ENCODE peak calls at places on chromosomes 5 and 9, in four cellular contexts. One of them, this sample, is unnamed. For H3K4me1, the result is how much of the 10 kb centered on the place peaks cover.

GRCh38 chr5:113378081-113378480 is 56.7 kb downstream of the TSSK1B start:
- DNase-seq in small intestine: peak
- DNase-seq in IMR-90: no peak
- DNase-seq in heart left ventricle: no peak
- DNase-seq in this sample: no peak

GRCh38 chr5:59560553-59560952 is 333.0 kb downstream of the PDE4D start:
- DNase-seq in heart left ventricle: no peak
- DNase-seq in small intestine: no peak
- DNase-seq in IMR-90: no peak
- DNase-seq in this sample: no peak

GRCh38 chr9:32378993-32379729 is 5.3 kb upstream of the ACO1 start:
- DNase-seq in small intestine: peak
- DNase-seq in heart left ventricle: peak
- DNase-seq in IMR-90: peak
- DNase-seq in this sample: no peak

GRCh38 chr5:926416-927171 is 33.9 kb downstream of the TRIP13 start:
- DNase-seq in small intestine: peak
- DNase-seq in heart left ventricle: no peak
- DNase-seq in IMR-90: no peak
- DNase-seq in this sample: no peak

GRCh38 chr5:76691470-76692273 is 24.3 kb upstream of the F2R start:
- DNase-seq in heart left ventricle: peak
- DNase-seq in IMR-90: peak
- DNase-seq in small intestine: no peak
- DNase-seq in this sample: no peak

GRCh38 chr5:149166128-149166527 is 24.8 kb downstream of the ABLIM3 start:
- DNase-seq in small intestine: no peak
- DNase-seq in IMR-90: peak
- DNase-seq in heart left ventricle: no peak
- DNase-seq in this sample: no peak

GRCh38 chr5:55004728-55005127 is 19.3 kb upstream of the GZMK start:
- DNase-seq in small intestine: no peak
- DNase-seq in IMR-90: peak
- DNase-seq in heart left ventricle: no peak
- DNase-seq in this sample: no peak

GRCh38 chr9:114629563-114630090 is 18.5 kb downstream of the TMEM268 start:
- DNase-seq in IMR-90: peak
- DNase-seq in heart left ventricle: no peak
- DNase-seq in small intestine: no peak
- DNase-seq in this sample: no peak

GRCh38 chr5:133993563-133993962 is 11.2 kb downstream of the VDAC1 start:
- DNase-seq in small intestine: no peak
- DNase-seq in IMR-90: no peak
- DNase-seq in heart left ventricle: no peak
- DNase-seq in this sample: no peak

GRCh38 chr9:97982719-97983523 is at the start of gene ANP32B:
- DNase-seq in IMR-90: peak
- DNase-seq in heart left ventricle: peak
- DNase-seq in small intestine: peak
- DNase-seq in this sample: peak

GRCh38 chr5:6448141-6448491 is 543 bp upstream of the UBE2QL1 start:
- DNase-seq in IMR-90: no peak
- DNase-seq in small intestine: no peak
- DNase-seq in heart left ventricle: no peak
- DNase-seq in this sample: no peak

GRCh38 chr9:110590816-110591215 is 11.3 kb upstream of the SVEP1 start:
- DNase-seq in small intestine: no peak
- DNase-seq in IMR-90: no peak
- DNase-seq in heart left ventricle: no peak
- DNase-seq in this sample: no peak

GRCh38 chr5:88555658-88556057 is 287.0 kb upstream of the TMEM161B start:
- DNase-seq in IMR-90: no peak
- DNase-seq in small intestine: no peak
- DNase-seq in heart left ventricle: no peak
- DNase-seq in this sample: no peak

GRCh38 chr9:6855860-6856259 is 98.1 kb downstream of the KDM4C start:
- DNase-seq in IMR-90: no peak
- DNase-seq in small intestine: no peak
- DNase-seq in heart left ventricle: no peak
- DNase-seq in this sample: no peak

GRCh38 chr5:160097981-160098380 is 21.3 kb downstream of the PWWP2A start:
- DNase-seq in IMR-90: peak
- DNase-seq in small intestine: no peak
- DNase-seq in heart left ventricle: no peak
- DNase-seq in this sample: no peak

GRCh38 chr5:166382031-166382430 is 1909.4 kb upstream of the WWC1 start:
- DNase-seq in small intestine: no peak
- DNase-seq in IMR-90: no peak
- DNase-seq in heart left ventricle: no peak
- DNase-seq in this sample: no peak

GRCh38 chr5:161311141-161311708 is 235.3 kb downstream of the GABRB2 start:
- DNase-seq in small intestine: no peak
- DNase-seq in IMR-90: no peak
- DNase-seq in heart left ventricle: no peak
- DNase-seq in this sample: no peak

GRCh38 chr9:14866200-14866749 is 44.0 kb downstream of the FREM1 start:
- DNase-seq in small intestine: no peak
- DNase-seq in heart left ventricle: no peak
- DNase-seq in IMR-90: no peak
- DNase-seq in this sample: no peak

GRCh38 chr9:17004500-17004899 is 130.3 kb upstream of the CNTLN start:
- DNase-seq in small intestine: no peak
- DNase-seq in IMR-90: peak
- DNase-seq in heart left ventricle: no peak
- DNase-seq in this sample: no peak

GRCh38 chr5:91311697-91312501 is 71.2 kb downstream of the ARRDC3 start:
- DNase-seq in small intestine: peak
- DNase-seq in IMR-90: peak
- DNase-seq in heart left ventricle: peak
- DNase-seq in this sample: peak

GRCh38 chr5:39650234-39650816 is 225.5 kb upstream of the DAB2 start:
- DNase-seq in small intestine: no peak
- DNase-seq in heart left ventricle: no peak
- DNase-seq in IMR-90: peak
- DNase-seq in this sample: no peak

GRCh38 chr9:129399301-129399990 is 221.4 kb upstream of the IER5L start:
- DNase-seq in heart left ventricle: no peak
- DNase-seq in small intestine: no peak
- DNase-seq in IMR-90: no peak
- DNase-seq in this sample: peak

GRCh38 chr9:3828495-3828894 is 302.7 kb upstream of the RFX3 start:
- DNase-seq in small intestine: no peak
- DNase-seq in heart left ventricle: no peak
- DNase-seq in IMR-90: peak
- DNase-seq in this sample: no peak

GRCh38 chr5:27845248-27845647 is 806.9 kb upstream of the CDH9 start:
- DNase-seq in small intestine: no peak
- DNase-seq in IMR-90: no peak
- DNase-seq in heart left ventricle: no peak
- DNase-seq in this sample: no peak

GRCh38 chr5:151128817-151129216 is 28.8 kb downstream of the ANXA6 start:
- DNase-seq in IMR-90: no peak
- DNase-seq in heart left ventricle: no peak
- DNase-seq in small intestine: peak
- DNase-seq in this sample: no peak

GRCh38 chr5:174533127-174533453 is 191.3 kb upstream of the MSX2 start:
- DNase-seq in IMR-90: peak
- DNase-seq in heart left ventricle: no peak
- DNase-seq in small intestine: no peak
- DNase-seq in this sample: no peak

GRCh38 chr5:31385774-31386537 is 145.9 kb downstream of the DROSHA start:
- DNase-seq in heart left ventricle: no peak
- DNase-seq in small intestine: no peak
- DNase-seq in IMR-90: peak
- DNase-seq in this sample: no peak

GRCh38 chr9:130906727-130907416 is 10.3 kb upstream of the QRFP start:
- DNase-seq in IMR-90: no peak
- DNase-seq in heart left ventricle: no peak
- DNase-seq in small intestine: no peak
- DNase-seq in this sample: no peak

GRCh38 chr5:19802686-19803085 is 185.3 kb downstream of the CDH18 start:
- DNase-seq in heart left ventricle: no peak
- DNase-seq in small intestine: no peak
- DNase-seq in IMR-90: no peak
- DNase-seq in this sample: no peak

GRCh38 chr9:136208675-136209074 is 3.7 kb upstream of the LHX3 start:
- DNase-seq in heart left ventricle: no peak
- DNase-seq in small intestine: no peak
- DNase-seq in IMR-90: no peak
- DNase-seq in this sample: no peak

GRCh38 chr9:136209232-136209631 is 4.3 kb upstream of the LHX3 start:
- DNase-seq in IMR-90: no peak
- DNase-seq in heart left ventricle: no peak
- DNase-seq in small intestine: no peak
- DNase-seq in this sample: no peak

GRCh38 chr9:136205707-136205992 is 722 bp upstream of the LHX3 start:
- DNase-seq in small intestine: no peak
- DNase-seq in heart left ventricle: no peak
- DNase-seq in IMR-90: no peak
- DNase-seq in this sample: no peak

GRCh38 chr9:136206602-136207333 is 1.8 kb upstream of the LHX3 start:
- DNase-seq in heart left ventricle: no peak
- DNase-seq in IMR-90: no peak
- DNase-seq in small intestine: no peak
- DNase-seq in this sample: no peak

GRCh38 chr9:136207616-136208015 is 2.7 kb upstream of the LHX3 start:
- DNase-seq in IMR-90: no peak
- DNase-seq in small intestine: no peak
- DNase-seq in heart left ventricle: no peak
- DNase-seq in this sample: no peak
- H3K4me3 ChIP-seq in IMR-90: no peak
- H3K4me3 ChIP-seq in small intestine: no peak
- H3K4me3 ChIP-seq in heart left ventricle: no peak
- H3K4me3 ChIP-seq in this sample: no peak

GRCh38 chr9:127962278-127962677 is 18.5 kb downstream of the EEIG1 start:
- DNase-seq in small intestine: no peak
- DNase-seq in IMR-90: no peak
- DNase-seq in heart left ventricle: no peak
- DNase-seq in this sample: no peak
- H3K4me1 ChIP-seq in small intestine: under half
- H3K4me1 ChIP-seq in IMR-90: under half
- H3K4me1 ChIP-seq in heart left ventricle: under half
- H3K4me1 ChIP-seq in this sample: half or more

DNA sequence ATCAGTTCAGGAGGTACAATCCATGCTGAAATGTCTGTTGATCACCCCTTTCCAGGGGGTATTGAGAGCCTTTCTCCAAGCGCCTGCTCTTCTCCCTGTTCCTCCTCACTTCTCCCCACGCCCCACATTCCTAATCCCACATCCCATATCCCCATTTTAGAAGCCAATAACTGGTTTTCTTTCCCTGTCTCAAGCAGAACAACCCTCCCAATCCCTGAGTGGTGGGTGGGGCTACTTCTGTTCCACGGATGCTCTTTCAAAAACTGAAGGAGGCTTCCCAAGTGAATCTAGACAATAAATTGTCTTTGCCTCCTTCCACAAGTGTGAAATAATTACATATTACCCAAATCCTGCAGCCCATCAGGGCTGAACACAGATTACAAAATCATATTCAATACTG is 77.0 kb upstream of the SEMA6A start:
- DNase-seq in small intestine: no peak
- DNase-seq in heart left ventricle: no peak
- DNase-seq in IMR-90: no peak
- DNase-seq in this sample: no peak
- H3K4me3 ChIP-seq in small intestine: no peak
- H3K4me3 ChIP-seq in heart left ventricle: no peak
- H3K4me3 ChIP-seq in IMR-90: no peak
- H3K4me3 ChIP-seq in this sample: no peak

DNA sequence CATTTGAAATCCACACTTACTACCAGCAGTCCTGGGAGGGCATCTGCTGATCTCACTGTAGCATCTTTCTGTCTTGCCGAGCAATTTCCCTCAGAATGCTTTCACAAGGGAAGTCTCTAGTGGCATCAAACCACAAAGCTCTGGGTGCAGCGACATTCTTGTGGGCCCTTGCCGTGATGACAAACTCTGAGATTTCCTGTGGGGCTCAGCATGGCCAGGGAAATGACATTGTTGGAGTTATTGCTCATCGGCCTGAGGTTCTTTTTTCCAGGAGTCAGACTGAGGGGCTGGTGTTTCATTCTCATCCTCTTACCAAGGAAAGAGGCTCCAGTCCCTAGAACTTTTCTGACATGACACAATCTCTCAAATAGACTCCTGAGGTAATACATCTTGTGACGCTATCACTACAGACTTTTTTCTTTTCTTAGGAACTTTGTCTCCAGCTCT is 51.4 kb downstream of the PFDN1 start:
- DNase-seq in IMR-90: peak
- DNase-seq in heart left ventricle: peak
- DNase-seq in small intestine: no peak
- DNase-seq in this sample: no peak
- H3K4me1 ChIP-seq in IMR-90: under half
- H3K4me1 ChIP-seq in heart left ventricle: under half
- H3K4me1 ChIP-seq in small intestine: under half
- H3K4me1 ChIP-seq in this sample: half or more

GRCh38 chr9:22238809-22239684 is 207.6 kb upstream of the DMRTA1 start:
- DNase-seq in small intestine: peak
- DNase-seq in IMR-90: peak
- DNase-seq in heart left ventricle: no peak
- DNase-seq in this sample: no peak
- H3K4me3 ChIP-seq in small intestine: no peak
- H3K4me3 ChIP-seq in IMR-90: no peak
- H3K4me3 ChIP-seq in heart left ventricle: no peak
- H3K4me3 ChIP-seq in this sample: no peak

DNA sequence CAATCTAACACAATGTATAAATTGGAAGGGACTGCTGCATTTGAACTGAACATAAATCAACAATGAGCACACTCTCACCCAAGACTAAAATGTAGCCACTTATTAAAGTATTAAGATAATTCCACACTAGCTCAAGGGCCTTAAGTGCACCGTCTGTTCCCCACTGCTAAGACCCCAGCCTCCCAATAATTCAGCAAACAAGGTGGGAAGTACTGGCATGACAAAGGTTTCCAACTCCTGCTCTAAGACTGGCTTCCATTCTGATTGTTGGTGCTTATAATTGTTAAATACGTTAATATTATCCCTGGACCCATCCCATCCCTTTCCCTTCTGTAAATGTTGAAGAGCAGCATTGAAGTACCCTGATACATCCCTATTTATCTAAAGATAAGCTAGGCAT is 636.7 kb downstream of the NR2F1-AS1 start:
- DNase-seq in small intestine: no peak
- DNase-seq in heart left ventricle: no peak
- DNase-seq in IMR-90: no peak
- DNase-seq in this sample: no peak
- H3K4me1 ChIP-seq in small intestine: under half
- H3K4me1 ChIP-seq in heart left ventricle: under half
- H3K4me1 ChIP-seq in IMR-90: under half
- H3K4me1 ChIP-seq in this sample: under half